ENCODE peak calls at places on chromosome 15, in four cellular contexts. One of them, this sample, is unnamed.

GRCh38 chr15:56038015-56038414 is 44.6 kb upstream of the NEDD4 start:
- DNase-seq in psoas muscle: no peak
- DNase-seq in stimulated activated CD8-positive, alpha-beta memory T cell treated with anti-CD3 and anti-CD28 coated beads, Interleukin-15, amount 100 ng/mL, for 24 hours: no peak
- DNase-seq in mesothelial cell of epicardium: no peak
- DNase-seq in this sample: no peak

GRCh38 chr15:67998599-67999122 is 55.5 kb upstream of the PIAS1 start:
- DNase-seq in psoas muscle: no peak
- DNase-seq in stimulated activated CD8-positive, alpha-beta memory T cell treated with anti-CD3 and anti-CD28 coated beads, Interleukin-15, amount 100 ng/mL, for 24 hours: no peak
- DNase-seq in mesothelial cell of epicardium: no peak
- DNase-seq in this sample: peak

GRCh38 chr15:67707520-67708283 is 117.6 kb upstream of the SKOR1 start:
- DNase-seq in psoas muscle: no peak
- DNase-seq in stimulated activated CD8-positive, alpha-beta memory T cell treated with anti-CD3 and anti-CD28 coated beads, Interleukin-15, amount 100 ng/mL, for 24 hours: no peak
- DNase-seq in mesothelial cell of epicardium: no peak
- DNase-seq in this sample: no peak

GRCh38 chr15:91874992-91875651 is 21.6 kb downstream of the SLCO3A1 start:
- DNase-seq in psoas muscle: no peak
- DNase-seq in stimulated activated CD8-positive, alpha-beta memory T cell treated with anti-CD3 and anti-CD28 coated beads, Interleukin-15, amount 100 ng/mL, for 24 hours: no peak
- DNase-seq in mesothelial cell of epicardium: no peak
- DNase-seq in this sample: no peak

GRCh38 chr15:64507293-64507802 is 47.0 kb downstream of the ZNF609 start:
- DNase-seq in psoas muscle: peak
- DNase-seq in stimulated activated CD8-positive, alpha-beta memory T cell treated with anti-CD3 and anti-CD28 coated beads, Interleukin-15, amount 100 ng/mL, for 24 hours: no peak
- DNase-seq in mesothelial cell of epicardium: no peak
- DNase-seq in this sample: peak

GRCh38 chr15:91104111-91104510 is 4.1 kb downstream of the SV2B start:
- DNase-seq in psoas muscle: no peak
- DNase-seq in stimulated activated CD8-positive, alpha-beta memory T cell treated with anti-CD3 and anti-CD28 coated beads, Interleukin-15, amount 100 ng/mL, for 24 hours: no peak
- DNase-seq in mesothelial cell of epicardium: no peak
- DNase-seq in this sample: no peak

GRCh38 chr15:92886229-92886628 is 13.9 kb upstream of the CHD2 start:
- DNase-seq in psoas muscle: no peak
- DNase-seq in stimulated activated CD8-positive, alpha-beta memory T cell treated with anti-CD3 and anti-CD28 coated beads, Interleukin-15, amount 100 ng/mL, for 24 hours: no peak
- DNase-seq in mesothelial cell of epicardium: no peak
- DNase-seq in this sample: no peak

GRCh38 chr15:33987444-33987843 is 19.1 kb downstream of the CHRM5 start:
- DNase-seq in psoas muscle: no peak
- DNase-seq in stimulated activated CD8-positive, alpha-beta memory T cell treated with anti-CD3 and anti-CD28 coated beads, Interleukin-15, amount 100 ng/mL, for 24 hours: no peak
- DNase-seq in mesothelial cell of epicardium: no peak
- DNase-seq in this sample: no peak

GRCh38 chr15:41367418-41367817 is 34.7 kb downstream of the NUSAP1 start:
- DNase-seq in psoas muscle: no peak
- DNase-seq in stimulated activated CD8-positive, alpha-beta memory T cell treated with anti-CD3 and anti-CD28 coated beads, Interleukin-15, amount 100 ng/mL, for 24 hours: no peak
- DNase-seq in mesothelial cell of epicardium: no peak
- DNase-seq in this sample: no peak

GRCh38 chr15:35725353-35725752 is 179.4 kb upstream of the DPH6 start:
- DNase-seq in psoas muscle: no peak
- DNase-seq in stimulated activated CD8-positive, alpha-beta memory T cell treated with anti-CD3 and anti-CD28 coated beads, Interleukin-15, amount 100 ng/mL, for 24 hours: no peak
- DNase-seq in mesothelial cell of epicardium: no peak
- DNase-seq in this sample: no peak

GRCh38 chr15:25427861-25428260 is 11.0 kb downstream of the UBE3A start:
- DNase-seq in psoas muscle: no peak
- DNase-seq in stimulated activated CD8-positive, alpha-beta memory T cell treated with anti-CD3 and anti-CD28 coated beads, Interleukin-15, amount 100 ng/mL, for 24 hours: no peak
- DNase-seq in mesothelial cell of epicardium: no peak
- DNase-seq in this sample: no peak

GRCh38 chr15:30038667-30039523 is 43.9 kb upstream of the GOLGA8J start:
- DNase-seq in psoas muscle: no peak
- DNase-seq in stimulated activated CD8-positive, alpha-beta memory T cell treated with anti-CD3 and anti-CD28 coated beads, Interleukin-15, amount 100 ng/mL, for 24 hours: no peak
- DNase-seq in mesothelial cell of epicardium: no peak
- DNase-seq in this sample: no peak

GRCh38 chr15:20659265-20659664 is 117.7 kb upstream of the GOLGA6L6 start:
- DNase-seq in psoas muscle: peak
- DNase-seq in stimulated activated CD8-positive, alpha-beta memory T cell treated with anti-CD3 and anti-CD28 coated beads, Interleukin-15, amount 100 ng/mL, for 24 hours: no peak
- DNase-seq in mesothelial cell of epicardium: no peak
- DNase-seq in this sample: no peak

GRCh38 chr15:89662893-89663673 is 7.8 kb upstream of the KIF7 start:
- DNase-seq in psoas muscle: peak
- DNase-seq in stimulated activated CD8-positive, alpha-beta memory T cell treated with anti-CD3 and anti-CD28 coated beads, Interleukin-15, amount 100 ng/mL, for 24 hours: no peak
- DNase-seq in mesothelial cell of epicardium: no peak
- DNase-seq in this sample: peak

GRCh38 chr15:39944711-39945110 is 10.8 kb downstream of the EIF2AK4 start:
- DNase-seq in psoas muscle: no peak
- DNase-seq in stimulated activated CD8-positive, alpha-beta memory T cell treated with anti-CD3 and anti-CD28 coated beads, Interleukin-15, amount 100 ng/mL, for 24 hours: no peak
- DNase-seq in mesothelial cell of epicardium: no peak
- DNase-seq in this sample: no peak

GRCh38 chr15:69854521-69855171 is 243.1 kb downstream of the TLE3 start:
- DNase-seq in psoas muscle: no peak
- DNase-seq in stimulated activated CD8-positive, alpha-beta memory T cell treated with anti-CD3 and anti-CD28 coated beads, Interleukin-15, amount 100 ng/mL, for 24 hours: no peak
- DNase-seq in mesothelial cell of epicardium: no peak
- DNase-seq in this sample: no peak

GRCh38 chr15:44081223-44082013 is 113.7 kb downstream of the FRMD5 start:
- DNase-seq in psoas muscle: no peak
- DNase-seq in stimulated activated CD8-positive, alpha-beta memory T cell treated with anti-CD3 and anti-CD28 coated beads, Interleukin-15, amount 100 ng/mL, for 24 hours: no peak
- DNase-seq in mesothelial cell of epicardium: no peak
- DNase-seq in this sample: no peak